ENCODE peak calls at places on chromosomes 6 and 20, in six cellular contexts. P, O, U, N, G and Y are unnamed samples. For H3K4me1, the result is how much of the 10 kb centered on the place peaks cover.

GRCh38 chr6:154012852-154013251 is 26.2 kb upstream of the OPRM1 start:
- DNase-seq in P (no peak), N (no peak), O (no peak), U (no peak), G (no peak), Y (no peak)

GRCh38 chr6:46888578-46888977 is 33.2 kb downstream of the ADGRF5 start:
- DNase-seq in U (no peak), N (no peak), O (peak), P (no peak), G (no peak), Y (peak)

GRCh38 chr6:22666021-22666420 is 96.7 kb downstream of the HDGFL1 start:
- DNase-seq in N (no peak), P (no peak), O (no peak), G (no peak), U (no peak), Y (no peak)

GRCh38 chr6:33633462-33634158 is 12.5 kb downstream of the ITPR3 start:
- DNase-seq in P (no peak), G (peak), U (peak), O (peak), N (peak), Y (peak)

GRCh38 chr6:128632131-128632530 is 111.7 kb upstream of the PTPRK start:
- DNase-seq in O (no peak), N (peak), P (no peak), U (no peak), G (no peak), Y (peak)

GRCh38 chr6:101666256-101666655 is 272.7 kb downstream of the GRIK2 start:
- DNase-seq in P (no peak), U (no peak), N (peak), O (no peak), G (no peak), Y (no peak)

GRCh38 chr6:44269921-44270525 is at the start of gene TMEM151B:
- DNase-seq in G (no peak), U (no peak), O (no peak), P (no peak), N (no peak), Y (no peak)

GRCh38 chr6:2162089-2162465 is 83.3 kb downstream of the GMDS start:
- DNase-seq in P (no peak), N (no peak), G (no peak), O (no peak), U (no peak), Y (peak)

GRCh38 chr20:11891081-11891826 is 26.4 kb upstream of the BTBD3 start:
- DNase-seq in O (peak), U (peak), G (peak), P (peak), N (peak), Y (peak)

GRCh38 chr20:39103732-39104131 is 141.6 kb downstream of the DHX35 start:
- DNase-seq in P (no peak), G (no peak), O (no peak), N (no peak), U (no peak), Y (peak)

GRCh38 chr6:52507557-52508260 is 69.2 kb downstream of the TRAM2 start:
- DNase-seq in N (peak), O (peak), U (no peak), P (no peak), G (no peak), Y (peak)

GRCh38 chr6:54193560-54193959 is 82.3 kb downstream of the MLIP start:
- DNase-seq in P (no peak), G (no peak), N (no peak), U (peak), O (peak), Y (no peak)

GRCh38 chr6:82818727-82819126 is 246.9 kb downstream of the UBE3D start:
- DNase-seq in G (no peak), P (no peak), O (no peak), U (no peak), N (peak), Y (no peak)

GRCh38 chr6:138036955-138037592 is 70.1 kb downstream of the PERP start:
- DNase-seq in P (no peak), N (peak), U (no peak), O (no peak), G (no peak), Y (no peak)

GRCh38 chr6:83127976-83128375 is 60.5 kb downstream of the DOP1A start:
- DNase-seq in G (no peak), N (peak), P (no peak), U (no peak), O (no peak), Y (peak)

GRCh38 chr6:3517350-3517749 is 60.5 kb upstream of the SLC22A23 start:
- DNase-seq in P (no peak), N (peak), G (no peak), O (peak), U (no peak), Y (peak)

GRCh38 chr6:12246900-12247299 is 43.3 kb upstream of the EDN1 start:
- DNase-seq in N (peak), P (no peak), O (no peak), G (no peak), U (no peak), Y (peak)

GRCh38 chr20:62975251-62975770 is 22.8 kb downstream of the SLC17A9 start:
- DNase-seq in P (no peak), O (no peak), U (no peak), N (no peak), G (no peak), Y (no peak)

GRCh38 chr20:237479-237878 is 10.4 kb downstream of the DEFB129 start:
- DNase-seq in G (no peak), N (peak), U (no peak), O (no peak), P (no peak), Y (peak)

GRCh38 chr20:62311832-62312661 is 9.2 kb downstream of the ADRM1 start:
- DNase-seq in P (no peak), N (no peak), G (no peak), O (no peak), U (no peak), Y (no peak)

GRCh38 chr6:111752476-111752875 is 120.8 kb downstream of the FYN start:
- DNase-seq in G (no peak), O (no peak), P (no peak), U (no peak), N (no peak), Y (no peak)

GRCh38 chr6:39377530-39377929 is 55.0 kb upstream of the KCNK16 start:
- DNase-seq in N (peak), G (peak), U (peak), P (peak), O (peak), Y (peak)

GRCh38 chr6:77339926-77340325 is 123.4 kb downstream of the HTR1B start:
- DNase-seq in G (no peak), U (peak), P (no peak), O (no peak), N (no peak), Y (no peak)

GRCh38 chr6:107509506-107509905 is 19.6 kb downstream of the SOBP start:
- DNase-seq in G (no peak), N (peak), P (no peak), O (no peak), U (peak), Y (peak)

GRCh38 chr20:63923626-63924025 is 28.7 kb downstream of the DNAJC5 start:
- DNase-seq in N (no peak), U (no peak), P (no peak), O (no peak), G (no peak), Y (no peak)

GRCh38 chr20:57500941-57501340 is 24.0 kb downstream of the CTCFL start:
- DNase-seq in G (no peak), P (no peak), O (no peak), N (no peak), U (no peak), Y (no peak)

GRCh38 chr20:25543068-25543467 is 42.3 kb downstream of the NINL start:
- DNase-seq in U (no peak), O (peak), N (peak), P (no peak), G (no peak), Y (no peak)

GRCh38 chr6:43939281-43940070 is 169.5 kb downstream of the VEGFA start:
- DNase-seq in U (no peak), P (no peak), N (no peak), O (no peak), G (peak), Y (no peak)

GRCh38 chr6:132132911-132133639 is 181.9 kb upstream of the CCN2 start:
- DNase-seq in O (peak), P (no peak), U (no peak), G (no peak), N (peak), Y (peak)

GRCh38 chr20:45782890-45783289 is 8.8 kb downstream of the WFDC3 start:
- DNase-seq in G (no peak), N (peak), U (no peak), P (no peak), O (peak), Y (no peak)

GRCh38 chr20:62918830-62919229 is 7.5 kb downstream of the DIDO1 start:
- DNase-seq in O (no peak), G (no peak), P (no peak), U (no peak), N (no peak), Y (no peak)

GRCh38 chr20:22775256-22775655 is 190.9 kb upstream of the FOXA2 start:
- DNase-seq in O (no peak), N (no peak), G (no peak), P (no peak), U (no peak), Y (no peak)

GRCh38 chr20:3165473-3166337 is 6.0 kb upstream of the FASTKD5 start:
- DNase-seq in P (no peak), N (peak), G (no peak), O (no peak), U (no peak), Y (no peak)

GRCh38 chr6:90374201-90374600 is 77.6 kb upstream of the BACH2 start:
- DNase-seq in O (no peak), G (no peak), U (no peak), N (no peak), P (no peak), Y (peak)

GRCh38 chr6:33427585-33428218 is 7.8 kb downstream of the SYNGAP1 start:
- DNase-seq in P (no peak), G (peak), O (peak), U (peak), N (no peak), Y (peak)

GRCh38 chr6:26457407-26457795 is 354 bp upstream of the BTN2A1 start:
- DNase-seq in P (no peak), U (peak), O (no peak), G (peak), N (no peak), Y (no peak)

GRCh38 chr20:17704589-17705317 is 5.0 kb downstream of the BANF2 start:
- DNase-seq in N (no peak), U (no peak), G (no peak), O (no peak), P (no peak), Y (no peak)
- H2AK5ac ChIP-seq in N (no peak), U (no peak), G (no peak), O (no peak), P (no peak), Y (no peak)

DNA sequence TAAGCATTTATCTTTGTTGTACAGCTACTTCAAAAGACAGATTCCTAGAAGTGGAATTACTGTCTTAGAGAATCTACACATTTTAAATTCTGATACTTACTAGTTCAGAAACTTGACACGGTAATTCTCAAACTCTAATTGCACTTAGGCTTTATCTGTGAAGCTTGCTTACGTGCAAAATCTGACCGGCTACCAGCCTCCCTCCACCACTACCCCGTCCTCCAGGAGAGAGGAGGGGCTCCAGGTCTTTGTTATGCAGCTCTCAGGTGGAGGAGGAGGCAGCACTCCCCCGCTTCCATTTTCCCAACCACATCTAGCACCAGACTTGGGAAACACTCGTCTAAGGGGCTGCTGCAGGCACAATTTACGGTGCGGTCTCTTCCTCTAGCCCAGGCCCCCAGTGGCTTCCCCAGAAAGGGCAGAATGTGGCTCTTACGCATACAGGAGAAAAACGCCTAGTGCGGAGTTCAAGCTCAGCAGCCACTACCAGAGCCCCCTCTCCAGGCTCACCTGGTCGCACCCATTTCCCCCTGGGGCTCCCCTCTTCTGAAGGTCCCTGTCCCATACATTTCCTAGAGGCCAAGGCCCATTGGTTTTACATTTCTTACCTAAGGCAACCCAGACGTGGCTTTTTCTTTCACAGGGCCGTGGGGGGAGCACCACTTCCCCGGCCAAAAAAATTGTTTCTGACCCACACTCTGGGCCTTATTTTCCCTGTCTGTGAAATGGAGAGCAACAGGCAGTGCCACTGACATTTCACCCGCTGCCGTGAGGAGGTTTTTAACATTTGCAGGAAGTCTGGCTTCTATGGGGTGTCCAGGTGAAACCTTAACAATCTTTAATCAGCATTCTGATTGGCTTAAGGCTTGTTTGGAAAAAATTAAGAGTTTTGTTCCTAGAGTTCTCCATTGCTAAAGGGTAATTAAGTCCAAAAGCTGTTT is 1.6 kb upstream of the TGIF2 start:
- DNase-seq in P (no peak), O (peak), N (no peak), G (peak), U (peak), Y (no peak)
- H2BK5ac ChIP-seq in P (peak), O (no peak), N (no peak), G (no peak), U (peak), Y (peak)

DNA sequence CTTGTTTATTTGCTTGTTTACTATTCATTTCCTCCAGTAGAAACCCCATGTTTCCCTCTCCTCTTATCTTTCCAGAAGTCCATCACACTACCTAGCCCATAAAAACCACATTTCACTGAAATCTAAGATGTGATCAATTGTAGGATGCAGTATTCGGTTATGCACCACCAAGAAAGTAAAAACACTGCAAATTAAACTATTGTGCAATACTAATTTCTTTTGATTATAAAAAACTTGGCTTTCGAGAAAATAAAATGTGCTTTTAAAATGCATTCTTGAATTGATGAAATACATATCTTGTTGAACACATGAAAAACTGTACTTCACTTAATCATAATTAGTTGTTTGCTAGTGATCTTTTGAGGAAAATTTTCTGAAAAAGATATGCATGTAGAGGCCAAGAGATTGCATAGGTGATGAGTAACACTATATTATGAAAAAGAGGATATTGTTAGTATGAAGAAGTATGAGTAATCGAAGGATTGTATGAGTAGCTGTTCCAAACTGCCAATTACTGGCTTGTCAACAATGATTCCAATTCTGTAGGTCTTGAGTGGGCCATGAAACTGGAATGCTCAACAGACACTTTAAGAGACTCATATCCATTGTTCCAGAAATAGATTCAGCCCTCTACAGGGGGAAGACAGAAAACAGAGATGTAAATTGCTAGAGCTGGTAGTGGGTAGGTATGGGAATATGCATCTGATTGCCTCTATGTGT is 79.7 kb downstream of the RNF217 start:
- DNase-seq in U (no peak), N (peak), G (no peak), P (no peak), O (peak), Y (no peak)
- H3K4me1 ChIP-seq in U (under half), N (under half), G (under half), P (under half), O (under half), Y (under half)

GRCh38 chr6:30885481-30885998 is 1.2 kb downstream of the DDR1 start:
- DNase-seq in P (peak), G (peak), U (peak), N (peak), O (peak), Y (no peak)
- H2AK5ac ChIP-seq in P (peak), G (no peak), U (peak), N (peak), O (peak), Y (peak)

GRCh38 chr6:17475845-17476244 is 82.5 kb downstream of the CAP2 start:
- DNase-seq in P (no peak), U (no peak), G (no peak), O (no peak), N (no peak), Y (no peak)
- H2BK5ac ChIP-seq in P (no peak), U (no peak), G (no peak), O (no peak), N (no peak), Y (no peak)